ENCODE peak calls at places on chromosome 10, in eight cellular contexts. Q, L, T, M, B, I, C and Y are unnamed samples.

GRCh38 chr10:73991203-73991602 is 6.7 kb upstream of the VCL start:
- DNase-seq in M (no peak), I (no peak), T (no peak), B (no peak), C (no peak), L (no peak), Q (no peak), Y (no peak)

GRCh38 chr10:90751107-90751997 is 106.5 kb downstream of the HTR7 start:
- DNase-seq in B (peak; percentile 32), M (peak; percentile 17), C (no peak), Q (no peak), L (peak; percentile 62), T (peak; percentile 42), I (no peak), Y (peak; percentile 6)

GRCh38 chr10:21499910-21500577 is 25.4 kb downstream of the SKIDA1 start:
- DNase-seq in C (no peak), T (no peak), B (no peak), I (peak; percentile 40), L (peak; percentile 58), Q (no peak), M (no peak), Y (no peak)

GRCh38 chr10:110437761-110438341 is 59.9 kb upstream of the DUSP5 start:
- DNase-seq in L (no peak), I (no peak), T (no peak), B (no peak), C (no peak), Q (no peak), M (no peak), Y (no peak)

GRCh38 chr10:15120523-15120922 is 23.4 kb downstream of the RPP38 start:
- DNase-seq in L (no peak), M (no peak), I (no peak), C (peak; percentile 45), Q (no peak), T (no peak), B (no peak), Y (no peak)

GRCh38 chr10:30639946-30640786 is 10.6 kb upstream of the LYZL2 start:
- DNase-seq in L (no peak), I (no peak), C (peak; percentile 9), T (peak; percentile 38), M (peak; percentile 14), B (peak; percentile 74), Q (no peak), Y (peak; percentile 5)

GRCh38 chr10:102467971-102468438 is 16.7 kb upstream of the C10orf95 start:
- DNase-seq in L (no peak), B (no peak), M (no peak), T (no peak), I (no peak), Q (no peak), C (no peak), Y (no peak)

GRCh38 chr10:62317257-62317656 is 48.6 kb upstream of the RTKN2 start:
- DNase-seq in Q (no peak), M (no peak), I (no peak), T (no peak), B (no peak), L (no peak), C (no peak), Y (no peak)

GRCh38 chr10:4372601-4373000 is 453.4 kb upstream of the AKR1E2 start:
- DNase-seq in L (no peak), B (no peak), M (no peak), T (peak; percentile 82), I (no peak), Q (no peak), C (peak; percentile 97), Y (no peak)